ENCODE peak calls at places on chromosome 5, in four cellular contexts. B is activated CD8-positive, alpha-beta memory T cell treated with anti-CD3 and anti-CD28 coated beads, Interleukin-2, amount 50 U/mL, for 48 hours; G is breast epithelium; U is aorta. X is an unnamed sample.
A peak's percentile ranks its signal among the peaks of the same experiment; 100 is the strongest.

GRCh38 chr5:32254987-32255900 is 57.5 kb downstream of the MTMR12 start:
- DNase-seq in B (no peak), G (peak; percentile 61), U (no peak), X (no peak)

GRCh38 chr5:4882186-4882585 is 257.9 kb upstream of the ADAMTS16 start:
- DNase-seq in B (no peak), G (no peak), U (no peak), X (no peak)

GRCh38 chr5:6632324-6632930 is 417 bp downstream of the NSUN2 start:
- DNase-seq in B (no peak), G (no peak), U (peak; percentile 56), X (peak; percentile 23)

GRCh38 chr5:62585751-62586150 is 7.1 kb downstream of the LRRC70 start:
- DNase-seq in B (no peak), G (no peak), U (no peak), X (no peak)

GRCh38 chr5:164301708-164302107 is 796.3 kb downstream of the MAT2B start:
- DNase-seq in B (no peak), G (no peak), U (no peak), X (no peak)

GRCh38 chr5:1770443-1770802 is 29.2 kb downstream of the MRPL36 start:
- DNase-seq in B (no peak), G (no peak), U (peak; percentile 8), X (no peak)

GRCh38 chr5:145531038-145531734 is 304.0 kb downstream of the PRELID2 start:
- DNase-seq in B (no peak), G (no peak), U (peak; percentile 53), X (no peak)

GRCh38 chr5:172527559-172527958 is 73.2 kb upstream of the SH3PXD2B start:
- DNase-seq in B (no peak), G (no peak), U (no peak), X (no peak)

X was measured in gastrocnemius medialis.